ENCODE peak calls at places on chromosomes 7 and 10, in nine cellular contexts. R is NCI-H510A, S is mammary epithelial cell, I is psoas muscle, D is hepatocyte, O is SK-N-SH, T is fibroblast of the aortic adventitia, W is AG04450, B is ELF-1. L is an unnamed sample.

GRCh38 chr7:945556-946255 is 8.8 kb downstream of the ADAP1 start:
- DNase-seq in R (peak), S (peak), I (peak), D (peak), O (no peak), T (no peak), W (no peak), B (peak), L (no peak)

GRCh38 chr7:19321925-19322470 is 176.8 kb upstream of the FERD3L start:
- DNase-seq in R (no peak), S (no peak), I (no peak), D (no peak), O (no peak), T (no peak), W (no peak), B (no peak), L (no peak)

GRCh38 chr10:13633689-13634088 is 46.9 kb downstream of the PRPF18 start:
- DNase-seq in R (peak), S (no peak), I (peak), D (peak), O (peak), T (peak), W (no peak), B (no peak), L (peak)

GRCh38 chr7:17741426-17741825 is 198.9 kb downstream of the SNX13 start:
- DNase-seq in R (no peak), S (no peak), I (no peak), D (no peak), O (no peak), T (no peak), W (no peak), B (no peak), L (no peak)

GRCh38 chr10:100359529-100360150 is 12.6 kb downstream of the SCD start:
- DNase-seq in R (no peak), S (no peak), I (no peak), D (no peak), O (peak), T (peak), W (no peak), B (peak), L (no peak)

GRCh38 chr10:106436123-106436740 is 728.3 kb downstream of the SORCS1 start:
- DNase-seq in R (no peak), S (peak), I (no peak), D (no peak), O (no peak), T (no peak), W (no peak), B (no peak), L (no peak)

GRCh38 chr10:122448600-122448999 is 5.9 kb upstream of the ARMS2 start:
- DNase-seq in R (no peak), S (no peak), I (no peak), D (no peak), O (no peak), T (no peak), W (no peak), B (no peak), L (no peak)

GRCh38 chr7:4552985-4553384 is 129.1 kb upstream of the FOXK1 start:
- DNase-seq in R (no peak), S (no peak), I (no peak), D (no peak), O (no peak), T (no peak), W (no peak), B (no peak), L (no peak)

GRCh38 chr7:3300651-3301471 is at the start of gene SDK1:
- DNase-seq in R (peak), S (peak), I (peak), D (peak), O (peak), T (peak), W (peak), B (peak), L (peak)

GRCh38 chr10:103759100-103759781 is 96.1 kb downstream of the SH3PXD2A start:
- DNase-seq in R (peak), S (peak), I (peak), D (peak), O (peak), T (peak), W (peak), B (no peak), L (no peak)

GRCh38 chr10:124448696-124449169 is 1.1 kb downstream of the NKX1-2 start:
- DNase-seq in R (no peak), S (no peak), I (no peak), D (no peak), O (peak), T (no peak), W (no peak), B (no peak), L (no peak)

GRCh38 chr10:97475936-97476594 is 22.2 kb downstream of the MMS19 start:
- DNase-seq in R (no peak), S (peak), I (no peak), D (no peak), O (no peak), T (peak), W (no peak), B (no peak), L (no peak)

GRCh38 chr7:29375641-29376562 is 181.3 kb downstream of the CHN2 start:
- DNase-seq in R (no peak), S (peak), I (no peak), D (peak), O (no peak), T (peak), W (no peak), B (peak), L (no peak)

GRCh38 chr7:44381494-44382220 is 56.3 kb upstream of the CAMK2B start:
- DNase-seq in R (no peak), S (no peak), I (no peak), D (no peak), O (peak), T (no peak), W (no peak), B (no peak), L (no peak)

GRCh38 chr7:158015403-158016116 is 572.1 kb downstream of the PTPRN2 start:
- DNase-seq in R (no peak), S (no peak), I (no peak), D (no peak), O (no peak), T (no peak), W (no peak), B (no peak), L (no peak)

GRCh38 chr7:148941598-148942280 is 57.6 kb upstream of the EZH2 start:
- DNase-seq in R (peak), S (peak), I (peak), D (peak), O (peak), T (peak), W (peak), B (peak), L (peak)